ENCODE peak calls at places on chromosomes 4 and X, in four cellular contexts. R, O, W and K are unnamed samples.
A peak's percentile ranks its signal among the peaks of the same experiment; 100 is the strongest.

GRCh38 chrX:146614693-146615524 is 194.7 kb upstream of the CXorf51B start:
- DNase-seq in R (no peak), O (no peak), W (no peak), K (no peak)

GRCh38 chrX:40209951-40210617 is 112.3 kb upstream of the BCOR start:
- DNase-seq in R (peak; percentile 22), O (peak; percentile 40), W (no peak), K (no peak)

GRCh38 chr4:73499996-73500765 is 18.6 kb downstream of the AFM start:
- DNase-seq in R (no peak), O (peak; percentile 8), W (no peak), K (no peak)

GRCh38 chrX:17559728-17560379 is 177.4 kb upstream of the SCML1 start:
- DNase-seq in R (peak; percentile 40), O (peak; percentile 87), W (no peak), K (no peak)

GRCh38 chr4:165398570-165398969 is 19.8 kb downstream of the CPE start:
- DNase-seq in R (peak; percentile 5), O (peak; percentile 67), W (peak; percentile 94), K (no peak)

GRCh38 chr4:156941940-156942548 is 29.6 kb downstream of the PDGFC start:
- DNase-seq in R (peak; percentile 24), O (peak; percentile 99), W (peak; percentile 90), K (no peak)

GRCh38 chr4:142741995-142742394 is 104.1 kb downstream of the INPP4B start:
- DNase-seq in R (no peak), O (no peak), W (no peak), K (no peak)

GRCh38 chr4:153750197-153750817 is 9.5 kb downstream of the RNF175 start:
- DNase-seq in R (peak; percentile 28), O (peak; percentile 76), W (peak; percentile 58), K (no peak)

GRCh38 chr4:47968847-47969246 is 47.6 kb downstream of the CNGA1 start:
- DNase-seq in R (no peak), O (no peak), W (no peak), K (no peak)

GRCh38 chrX:123219916-123220315 is 35.8 kb downstream of the GRIA3 start:
- DNase-seq in R (no peak), O (peak; percentile 3), W (no peak), K (no peak)

GRCh38 chr4:139509727-139510410 is 46.1 kb downstream of the SETD7 start:
- DNase-seq in R (no peak), O (peak; percentile 16), W (no peak), K (no peak)

GRCh38 chr4:55553442-55553841 is 6.7 kb upstream of the CLOCK start:
- DNase-seq in R (peak; percentile 76), O (peak; percentile 68), W (no peak), K (peak; percentile 47)

GRCh38 chr4:67575232-67575888 is 16.8 kb downstream of the STAP1 start:
- DNase-seq in R (no peak), O (no peak), W (peak; percentile 86), K (no peak)

GRCh38 chr4:101169044-101170014 is 178.0 kb downstream of the PPP3CA start:
- DNase-seq in R (no peak), O (peak; percentile 78), W (peak; percentile 74), K (peak; percentile 65)

GRCh38 chr4:152479428-152480026 is 56.4 kb downstream of the FBXW7 start:
- DNase-seq in R (no peak), O (peak; percentile 79), W (no peak), K (no peak)

GRCh38 chr4:41133619-41134018 is 80.7 kb downstream of the APBB2 start:
- DNase-seq in R (no peak), O (no peak), W (no peak), K (no peak)

GRCh38 chr4:18021470-18021719 is 160 bp downstream of the LCORL start:
- DNase-seq in R (no peak), O (no peak), W (no peak), K (no peak)

GRCh38 chr4:1082215-1083182 is 30.9 kb downstream of the RNF212 start:
- DNase-seq in R (peak; percentile 79), O (peak; percentile 73), W (peak; percentile 30), K (peak; percentile 85)

GRCh38 chrX:2863646-2864045 is 34.9 kb downstream of the GYG2 start:
- DNase-seq in R (no peak), O (peak; percentile 40), W (no peak), K (no peak)

GRCh38 chr4:103996637-103997036 is 276.9 kb upstream of the TACR3 start:
- DNase-seq in R (peak; percentile 0), O (peak; percentile 94), W (no peak), K (no peak)

GRCh38 chrX:42094208-42094607 is 170.9 kb upstream of the CASK start:
- DNase-seq in R (no peak), O (peak; percentile 57), W (no peak), K (no peak)

GRCh38 chrX:821311-822178 is 191.0 kb downstream of the SHOX start:
- DNase-seq in R (no peak), O (no peak), W (no peak), K (no peak)

GRCh38 chr4:7264694-7265093 is 72.4 kb downstream of the SORCS2 start:
- DNase-seq in R (no peak), O (no peak), W (no peak), K (no peak)

GRCh38 chr4:180542445-180543100 is 1700.6 kb upstream of the TENM3 start:
- DNase-seq in R (no peak), O (peak; percentile 60), W (no peak), K (no peak)

GRCh38 chr4:182145360-182145905 is 97.8 kb upstream of the TENM3 start:
- DNase-seq in R (no peak), O (peak; percentile 14), W (peak; percentile 63), K (no peak)

GRCh38 chr4:129532573-129532972 is 436.6 kb downstream of the C4orf33 start:
- DNase-seq in R (no peak), O (no peak), W (no peak), K (no peak)

GRCh38 chrX:7149421-7149820 is 1.5 kb upstream of the PUDP start:
- DNase-seq in R (no peak), O (no peak), W (no peak), K (no peak)

GRCh38 chr4:37415845-37416369 is 171.4 kb downstream of the NWD2 start:
- DNase-seq in R (no peak), O (no peak), W (no peak), K (no peak)

GRCh38 chrX:114952696-114953095 is 64.7 kb downstream of the IL13RA2 start:
- DNase-seq in R (no peak), O (no peak), W (no peak), K (no peak)

GRCh38 chr4:1472148-1472797 is 66.0 kb upstream of the NKX1-1 start:
- DNase-seq in R (no peak), O (no peak), W (no peak), K (peak; percentile 34)

GRCh38 chrX:31931225-31931624 is 859.4 kb upstream of the FTHL17 start:
- DNase-seq in R (peak; percentile 4), O (peak; percentile 75), W (no peak), K (no peak)

GRCh38 chr4:102693266-102693850 is 67.4 kb downstream of the MANBA start:
- DNase-seq in R (no peak), O (no peak), W (no peak), K (no peak)

GRCh38 chrX:101232316-101232715 is 12.7 kb downstream of the DRP2 start:
- DNase-seq in R (no peak), O (peak; percentile 31), W (no peak), K (no peak)